ENCODE peak calls at places on chromosomes 6 and 20, in seven cellular contexts. Y, D, W, P, B, U and Q are unnamed samples.

GRCh38 chr6:112109267-112109666 is 21.9 kb downstream of the FAM229B start:
- DNase-seq in Y (peak), D (no peak), W (no peak), P (no peak), B (no peak), U (no peak), Q (peak)

GRCh38 chr6:12414096-12414675 is 124.0 kb downstream of the EDN1 start:
- DNase-seq in Y (no peak), D (no peak), W (no peak), P (no peak), B (peak), U (no peak), Q (peak)

GRCh38 chr6:4319992-4320683 is 184.8 kb upstream of the ECI2 start:
- DNase-seq in Y (no peak), D (no peak), W (peak), P (no peak), B (peak), U (no peak), Q (peak)

GRCh38 chr20:33373735-33374605 is 27.3 kb downstream of the CDK5RAP1 start:
- DNase-seq in Y (no peak), D (no peak), W (peak), P (no peak), B (peak), U (no peak), Q (peak)

GRCh38 chr6:105596284-105596755 is 193.4 kb upstream of the PREP start:
- DNase-seq in Y (no peak), D (no peak), W (peak), P (no peak), B (peak), U (no peak), Q (peak)

GRCh38 chr6:160507420-160507819 is 156.7 kb downstream of the LPA start:
- DNase-seq in Y (no peak), D (no peak), W (no peak), P (no peak), B (no peak), U (no peak), Q (no peak)

GRCh38 chr6:169199625-169200335 is 53.9 kb downstream of the THBS2 start:
- DNase-seq in Y (no peak), D (no peak), W (no peak), P (no peak), B (no peak), U (no peak), Q (no peak)

GRCh38 chr20:25220021-25220730 is 24.7 kb downstream of the ENTPD6 start:
- DNase-seq in Y (peak), D (no peak), W (no peak), P (no peak), B (no peak), U (peak), Q (no peak)

GRCh38 chr6:25107218-25107617 is 171.5 kb upstream of the RIPOR2 start:
- DNase-seq in Y (no peak), D (no peak), W (no peak), P (no peak), B (no peak), U (no peak), Q (no peak)

GRCh38 chr6:25113436-25113835 is 165.7 kb upstream of the CARMIL1 start:
- DNase-seq in Y (no peak), D (no peak), W (no peak), P (no peak), B (no peak), U (no peak), Q (no peak)

GRCh38 chr6:25111782-25112181 is 167.4 kb upstream of the CARMIL1 start:
- DNase-seq in Y (no peak), D (no peak), W (no peak), P (no peak), B (no peak), U (no peak), Q (no peak)

GRCh38 chr6:25118038-25118437 is 161.1 kb upstream of the CARMIL1 start:
- DNase-seq in Y (no peak), D (no peak), W (no peak), P (no peak), B (no peak), U (no peak), Q (no peak)

DNA sequence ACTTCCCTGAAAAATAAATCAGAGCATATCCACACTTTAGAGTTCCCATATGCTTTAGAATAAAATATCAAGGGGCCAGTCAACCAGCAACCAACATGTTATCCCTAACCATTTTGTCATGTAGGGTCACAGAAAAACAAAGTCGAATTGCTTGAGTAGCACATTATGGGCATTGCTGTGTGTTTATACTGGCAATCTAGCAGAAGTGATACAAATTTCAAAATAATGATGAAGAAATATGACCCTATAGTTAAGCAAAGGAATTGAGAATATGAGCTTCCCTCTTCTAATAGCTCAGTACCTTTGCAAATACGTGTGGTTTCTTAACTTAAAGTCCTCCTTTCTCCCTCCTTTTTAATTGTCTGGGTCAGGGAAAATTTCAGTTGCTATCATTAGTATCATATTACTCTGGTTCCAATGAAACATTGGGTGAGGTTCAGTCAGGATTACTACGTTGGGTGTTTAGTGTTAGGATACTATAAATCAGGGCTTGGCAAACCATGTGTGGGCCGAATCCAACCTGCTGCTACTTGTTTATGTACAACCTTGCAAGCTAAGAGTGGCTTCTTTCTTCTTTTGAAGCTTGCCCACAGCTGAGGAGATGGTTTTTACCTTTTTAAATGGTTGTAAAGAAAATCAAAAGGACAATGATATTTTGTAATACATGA is 166.8 kb upstream of the CARMIL1 start:
- DNase-seq in Y (no peak), D (no peak), W (peak), P (no peak), B (no peak), U (no peak), Q (no peak)
- H3K9ac ChIP-seq in Y (no peak), D (no peak), W (no peak), P (no peak), B (no peak), U (no peak), Q (no peak)

DNA sequence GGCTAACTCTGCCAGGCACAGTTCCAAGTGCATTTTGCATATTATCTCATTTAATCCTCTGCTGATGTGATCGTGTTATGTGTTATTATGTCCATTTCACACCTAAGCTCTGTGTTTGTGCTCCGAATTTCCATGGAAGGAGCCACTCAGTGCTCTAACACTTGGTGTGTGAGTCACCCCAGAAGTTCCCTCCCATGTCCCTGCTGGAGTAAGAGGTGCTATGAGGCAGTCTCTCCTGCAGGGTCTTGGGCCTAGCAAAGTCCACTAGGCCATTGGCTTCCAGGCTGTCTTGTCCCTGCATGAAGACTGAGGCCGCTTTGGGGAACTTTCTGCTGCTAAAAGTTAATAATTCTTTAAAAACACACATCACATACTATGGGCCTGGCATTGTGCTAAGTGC is 405.9 kb upstream of the SULF2 start:
- DNase-seq in Y (no peak), D (no peak), W (no peak), P (no peak), B (no peak), U (no peak), Q (peak)
- TF ChIP-seq CTCF in Y (no peak), D (no peak), W (no peak), P (no peak), B (no peak), U (no peak), Q (no peak)

GRCh38 chr6:36874443-36875249 is at the start of gene PPIL1:
- DNase-seq in Y (peak), D (peak), W (peak), P (peak), B (peak), U (peak), Q (peak)

GRCh38 chr6:36873115-36873514 is 1.5 kb downstream of the PPIL1 start:
- DNase-seq in Y (no peak), D (no peak), W (no peak), P (no peak), B (no peak), U (no peak), Q (no peak)

GRCh38 chr6:36874016-36874442 is 574 bp downstream of the PPIL1 start:
- DNase-seq in Y (no peak), D (no peak), W (no peak), P (no peak), B (peak), U (no peak), Q (no peak)

GRCh38 chr6:36875250-36875633 is 639 bp upstream of the PPIL1 start:
- DNase-seq in Y (no peak), D (peak), W (no peak), P (no peak), B (no peak), U (no peak), Q (no peak)

GRCh38 chr6:36873612-36874011 is 991 bp downstream of the PPIL1 start:
- DNase-seq in Y (no peak), D (peak), W (no peak), P (no peak), B (no peak), U (peak), Q (no peak)
- H2AFZ ChIP-seq in Y (no peak), D (peak), W (peak), P (peak), B (peak), U (peak), Q (peak)

DNA sequence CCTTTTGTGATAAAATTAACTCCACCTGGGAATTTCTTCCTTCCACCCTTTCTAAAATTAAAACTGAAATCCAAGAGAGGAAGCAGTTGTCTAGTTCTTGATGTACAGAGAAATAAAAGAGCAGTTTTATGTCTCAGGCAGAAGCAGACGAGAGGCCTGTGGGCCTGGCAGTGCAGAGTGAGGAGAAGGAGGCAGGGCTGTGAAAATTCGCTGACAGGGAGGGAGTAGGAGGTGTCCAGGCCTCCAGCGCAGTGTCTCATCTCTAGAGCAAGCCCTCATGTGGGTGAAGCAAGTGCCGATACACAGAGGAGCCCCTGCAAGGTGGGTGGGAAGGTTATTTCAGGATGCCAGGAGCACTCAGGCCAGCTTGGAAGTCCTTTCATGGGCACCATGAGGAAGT is 267.1 kb downstream of the UST start:
- DNase-seq in Y (no peak), D (no peak), W (no peak), P (no peak), B (no peak), U (no peak), Q (no peak)
- H3K9ac ChIP-seq in Y (no peak), D (no peak), W (no peak), P (no peak), B (no peak), U (peak), Q (no peak)